ENCODE peak calls at places on chromosomes 7 and 10, in eight cellular contexts. U is SK-N-SH, S is upper lobe of right lung, H is HCT116, G is RWPE2, Q is astrocyte of the spinal cord, E is Peyer's patch, F is spleen. K is an unnamed sample.

GRCh38 chr10:102150970-102151773 is 1.0 kb upstream of the NOLC1 start:
- DNase-seq in U (no peak), S (no peak), H (no peak), G (no peak), Q (no peak), E (no peak), F (peak; percentile 46), K (peak; percentile 72)

GRCh38 chr7:105298439-105298894 is 90.3 kb downstream of the SRPK2 start:
- DNase-seq in U (no peak), S (no peak), H (no peak), G (no peak), Q (no peak), E (no peak), F (no peak), K (no peak)

GRCh38 chr10:1284076-1284475 is 227.9 kb downstream of the WDR37 start:
- DNase-seq in U (no peak), S (no peak), H (no peak), G (no peak), Q (no peak), E (no peak), F (no peak), K (no peak)

GRCh38 chr7:116955801-116956514 is 2.7 kb downstream of the ST7 start:
- DNase-seq in U (no peak), S (no peak), H (no peak), G (no peak), Q (peak; percentile 20), E (no peak), F (no peak), K (peak; percentile 58)

GRCh38 chr10:102608487-102608886 is 35.8 kb upstream of the TRIM8 start:
- DNase-seq in U (no peak), S (no peak), H (no peak), G (no peak), Q (no peak), E (no peak), F (no peak), K (no peak)

GRCh38 chr10:31320598-31321211 is 1.7 kb downstream of the ZEB1 start:
- DNase-seq in U (peak; percentile 64), S (no peak), H (no peak), G (no peak), Q (peak; percentile 65), E (peak; percentile 60), F (peak; percentile 85), K (peak; percentile 48)

GRCh38 chr7:44396931-44397525 is 71.6 kb upstream of the CAMK2B start:
- DNase-seq in U (no peak), S (no peak), H (no peak), G (no peak), Q (no peak), E (no peak), F (no peak), K (peak; percentile 26)

GRCh38 chr10:11074536-11075267 is 57.0 kb downstream of the CELF2 start:
- DNase-seq in U (no peak), S (no peak), H (no peak), G (no peak), Q (no peak), E (no peak), F (no peak), K (no peak)

GRCh38 chr10:100710151-100710871 is 35.1 kb upstream of the PAX2 start:
- DNase-seq in U (peak; percentile 90), S (no peak), H (no peak), G (no peak), Q (no peak), E (no peak), F (peak; percentile 49), K (no peak)

GRCh38 chr10:95637911-95638310 is 18.6 kb downstream of the ALDH18A1 start:
- DNase-seq in U (no peak), S (no peak), H (no peak), G (no peak), Q (no peak), E (no peak), F (no peak), K (no peak)

GRCh38 chr10:30284860-30285594 is 64.1 kb downstream of the MTPAP start:
- DNase-seq in U (peak; percentile 7), S (no peak), H (no peak), G (no peak), Q (no peak), E (no peak), F (no peak), K (peak; percentile 9)

GRCh38 chr10:101069441-101069840 is 7.7 kb downstream of the KAZALD1 start:
- DNase-seq in U (no peak), S (no peak), H (no peak), G (no peak), Q (no peak), E (no peak), F (no peak), K (no peak)

GRCh38 chr10:95404864-95405263 is 114.1 kb upstream of the PDLIM1 start:
- DNase-seq in U (no peak), S (no peak), H (no peak), G (no peak), Q (no peak), E (no peak), F (no peak), K (no peak)

GRCh38 chr10:48246501-48246900 is 28.0 kb downstream of the FRMPD2 start:
- DNase-seq in U (no peak), S (no peak), H (no peak), G (peak; percentile 29), Q (no peak), E (no peak), F (no peak), K (no peak)

GRCh38 chr7:32062150-32062549 is 8.1 kb downstream of the PDE1C start:
- DNase-seq in U (peak; percentile 59), S (peak; percentile 70), H (peak; percentile 23), G (no peak), Q (peak; percentile 49), E (peak; percentile 67), F (no peak), K (peak; percentile 29)

GRCh38 chr7:151673216-151673615 is 153.5 kb upstream of the RHEB start:
- DNase-seq in U (no peak), S (no peak), H (no peak), G (no peak), Q (no peak), E (no peak), F (no peak), K (no peak)

GRCh38 chr7:139730746-139731612 is 46.8 kb downstream of the HIPK2 start:
- DNase-seq in U (no peak), S (no peak), H (no peak), G (no peak), Q (peak; percentile 86), E (peak; percentile 90), F (no peak), K (peak; percentile 89)

DNA sequence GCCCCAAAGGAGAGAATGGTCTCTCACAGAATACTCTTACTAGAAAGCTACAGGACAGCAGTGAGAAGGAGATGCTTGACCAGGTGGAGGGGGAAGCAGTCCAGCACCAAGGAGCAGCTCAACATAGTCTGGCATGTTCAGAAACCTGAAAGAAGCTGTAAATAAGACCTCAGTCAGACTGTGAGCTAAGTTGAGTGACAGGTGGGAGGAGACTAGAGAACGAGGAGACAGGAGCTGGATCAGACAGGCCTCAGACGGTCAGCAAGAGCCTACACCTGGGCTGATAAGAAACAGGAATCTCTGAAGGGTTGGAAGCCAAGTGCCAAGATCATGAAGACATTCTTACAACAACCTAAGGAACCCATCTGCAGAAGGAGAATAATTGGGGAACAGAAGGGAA is 54.5 kb downstream of the ELMO1 start:
- DNase-seq in U (no peak), S (no peak), H (no peak), G (no peak), Q (no peak), E (no peak), F (no peak), K (no peak)
- TF ChIP-seq CTCF in U (no peak), S (no peak), H (no peak), G (no peak), Q (no peak), E (no peak), F (no peak), K (no peak)

GRCh38 chr10:89702121-89702480 is 711 bp downstream of the KIF20B start:
- DNase-seq in U (peak; percentile 11), S (no peak), H (no peak), G (no peak), Q (no peak), E (no peak), F (no peak), K (peak; percentile 21)
- H3K4me3 ChIP-seq in U (peak overlapping the region; percentile 78), S (peak overlapping the region; percentile 82), H (peak overlapping the region; percentile 69), G (peak overlapping the region; percentile 58), Q (peak overlapping the region; percentile 90), E (peak overlapping the region; percentile 63), F (peak overlapping the region; percentile 87), K (peak overlapping the region; percentile 98)

GRCh38 chr10:59633063-59633462 is 76.6 kb downstream of the SLC16A9 start:
- DNase-seq in U (no peak), S (no peak), H (no peak), G (no peak), Q (no peak), E (no peak), F (no peak), K (no peak)
- TF ChIP-seq CTCF in U (no peak), S (no peak), H (peak; percentile 28), G (no peak), Q (no peak), E (no peak), F (no peak), K (peak; percentile 4)

DNA sequence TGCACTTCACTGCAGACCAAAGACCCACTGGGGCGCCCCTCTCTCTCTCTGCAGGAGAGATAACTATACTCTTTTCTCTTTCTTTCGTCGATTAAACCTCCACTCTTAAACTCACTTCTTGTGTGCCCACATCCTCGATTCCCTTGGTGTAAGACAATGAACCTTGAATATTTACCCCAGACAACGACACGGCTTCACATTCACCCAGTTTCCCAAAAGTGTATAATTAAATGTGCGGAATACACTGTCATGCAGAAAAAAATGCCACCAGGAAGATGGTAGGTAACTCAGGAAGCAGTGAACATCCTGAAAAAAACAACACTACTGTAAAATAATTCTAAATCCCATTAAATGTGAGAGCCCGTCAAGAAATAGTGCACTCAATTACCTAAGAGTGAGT is 882.2 kb downstream of the TYW1 start:
- DNase-seq in U (no peak), S (no peak), H (no peak), G (no peak), Q (no peak), E (no peak), F (no peak), K (no peak)
- H3K4me3 ChIP-seq in U (no peak overlapping the region), S (no peak overlapping the region), H (no peak overlapping the region), G (no peak overlapping the region), Q (no peak overlapping the region), E (no peak overlapping the region), F (no peak overlapping the region), K (no peak overlapping the region)

GRCh38 chr10:82934429-82934828 is 1059.4 kb downstream of the NRG3 start:
- DNase-seq in U (peak; percentile 1), S (no peak), H (no peak), G (no peak), Q (no peak), E (no peak), F (no peak), K (no peak)
- TF ChIP-seq CTCF in U (no peak), S (no peak), H (no peak), G (peak; percentile 33), Q (no peak), E (no peak), F (no peak), K (no peak)

K was measured in fibroblast of mammary gland.